ENCODE peak calls at places on chromosomes 6 and 20, in five cellular contexts. K is skeletal muscle cell, E is GM23248, S is psoas muscle, Q is GOT3. D is an unnamed sample.

GRCh38 chr6:157569543-157569942 is 188.6 kb downstream of the ZDHHC14 start:
- DNase-seq in Q (no peak), K (no peak), E (no peak), S (no peak), D (no peak)

GRCh38 chr20:1005452-1006027 is 3.4 kb upstream of the RSPO4 start:
- DNase-seq in E (peak; percentile 34), K (no peak), Q (no peak), S (no peak), D (no peak)

GRCh38 chr6:53544050-53544499 is 826 bp downstream of the GCLC start:
- DNase-seq in K (no peak), S (no peak), Q (no peak), E (peak; percentile 49), D (no peak)

GRCh38 chr6:132961610-132962009 is 147.2 kb downstream of the RPS12 start:
- DNase-seq in S (no peak), E (peak; percentile 3), Q (no peak), K (no peak), D (no peak)

GRCh38 chr6:64104051-64104450 is 468.4 kb downstream of the PHF3 start:
- DNase-seq in K (no peak), Q (no peak), E (no peak), S (no peak), D (peak; percentile 17)

GRCh38 chr6:16712250-16712930 is 48.9 kb downstream of the ATXN1 start:
- DNase-seq in K (no peak), Q (no peak), E (no peak), S (no peak), D (no peak)

GRCh38 chr6:42423244-42423643 is 28.5 kb downstream of the TRERF1 start:
- DNase-seq in E (no peak), S (no peak), Q (no peak), K (no peak), D (no peak)

GRCh38 chr6:5135783-5136376 is 50.7 kb downstream of the PPP1R3G start:
- DNase-seq in K (no peak), E (peak; percentile 43), S (no peak), Q (no peak), D (no peak)

GRCh38 chr6:15977050-15977449 is 151.8 kb upstream of the MYLIP start:
- DNase-seq in S (no peak), K (no peak), E (no peak), Q (no peak), D (no peak)

GRCh38 chr20:18428490-18429173 is 38.2 kb downstream of the DZANK1 start:
- DNase-seq in E (no peak), K (peak; percentile 51), S (no peak), Q (no peak), D (no peak)

GRCh38 chr6:151247510-151247909 is 7.7 kb downstream of the AKAP12 start:
- DNase-seq in K (no peak), Q (no peak), S (no peak), E (no peak), D (no peak)

GRCh38 chr6:42316390-42316970 is 98.8 kb upstream of the MRPS10 start:
- DNase-seq in E (peak; percentile 61), K (no peak), S (no peak), Q (no peak), D (peak; percentile 45)

GRCh38 chr6:79802657-79803310 is 144.6 kb downstream of the ELOVL4 start:
- DNase-seq in S (no peak), Q (no peak), K (no peak), E (no peak), D (no peak)

GRCh38 chr20:63009044-63009961 is 2.5 kb upstream of the BHLHE23 start:
- DNase-seq in Q (peak; percentile 38), K (no peak), S (peak; percentile 72), E (peak; percentile 80), D (peak; percentile 11)

GRCh38 chr6:168737481-168737880 is 296.5 kb downstream of the SMOC2 start:
- DNase-seq in E (peak; percentile 4), K (no peak), S (no peak), Q (no peak), D (no peak)

D was measured in non-pigmented ciliary epithelial cell.